ENCODE peak calls at places on chromosomes 1 and 21, in five cellular contexts. One of them, this sample, is unnamed.
A peak's percentile ranks its signal among the peaks of the same experiment; 100 is the strongest.

GRCh38 chr1:197868751-197869501 is 33.5 kb upstream of the C1orf53 start:
- DNase-seq in AG04450: peak; percentile 33
- DNase-seq in neural crest cell: no peak
- DNase-seq in fibroblast of lung: peak; percentile 55
- DNase-seq in AG09309: peak; percentile 27
- DNase-seq in this sample: peak; percentile 25

GRCh38 chr1:103942029-103942428 is 192.3 kb downstream of the AMY1C start:
- DNase-seq in AG04450: no peak
- DNase-seq in neural crest cell: no peak
- DNase-seq in fibroblast of lung: no peak
- DNase-seq in AG09309: no peak
- DNase-seq in this sample: no peak

GRCh38 chr1:61208815-61209214 is 126.5 kb downstream of the NFIA start:
- DNase-seq in AG04450: no peak
- DNase-seq in neural crest cell: no peak
- DNase-seq in fibroblast of lung: no peak
- DNase-seq in AG09309: no peak
- DNase-seq in this sample: no peak

GRCh38 chr1:121516279-121516967 is 331.6 kb downstream of the SRGAP2C start:
- DNase-seq in AG04450: no peak
- DNase-seq in neural crest cell: no peak
- DNase-seq in fibroblast of lung: no peak
- DNase-seq in AG09309: peak; percentile 4
- DNase-seq in this sample: no peak

GRCh38 chr1:19774180-19774785 is 25.4 kb downstream of the TMCO4 start:
- DNase-seq in AG04450: no peak
- DNase-seq in neural crest cell: no peak
- DNase-seq in fibroblast of lung: no peak
- DNase-seq in AG09309: no peak
- DNase-seq in this sample: no peak

GRCh38 chr1:83701396-83701795 is 297.5 kb downstream of the TTLL7 start:
- DNase-seq in AG04450: no peak
- DNase-seq in neural crest cell: no peak
- DNase-seq in fibroblast of lung: no peak
- DNase-seq in AG09309: no peak
- DNase-seq in this sample: no peak

GRCh38 chr1:210647406-210648333 is 319.0 kb downstream of the HHAT start:
- DNase-seq in AG04450: peak; percentile 15
- DNase-seq in neural crest cell: no peak
- DNase-seq in fibroblast of lung: peak; percentile 96
- DNase-seq in AG09309: peak; percentile 46
- DNase-seq in this sample: no peak

GRCh38 chr21:45524756-45525152 is 17.5 kb downstream of the SLC19A1 start:
- DNase-seq in AG04450: no peak
- DNase-seq in neural crest cell: no peak
- DNase-seq in fibroblast of lung: no peak
- DNase-seq in AG09309: no peak
- DNase-seq in this sample: no peak

GRCh38 chr21:34994646-34995631 is 54.2 kb downstream of the RUNX1 start:
- DNase-seq in AG04450: no peak
- DNase-seq in neural crest cell: no peak
- DNase-seq in fibroblast of lung: no peak
- DNase-seq in AG09309: no peak
- DNase-seq in this sample: no peak

GRCh38 chr1:88736633-88737248 is 52.7 kb downstream of the PKN2 start:
- DNase-seq in AG04450: no peak
- DNase-seq in neural crest cell: no peak
- DNase-seq in fibroblast of lung: peak; percentile 29
- DNase-seq in AG09309: peak; percentile 2
- DNase-seq in this sample: peak; percentile 4

GRCh38 chr1:10646347-10646861 is 150.0 kb downstream of the CASZ1 start:
- DNase-seq in AG04450: peak; percentile 20
- DNase-seq in neural crest cell: no peak
- DNase-seq in fibroblast of lung: peak; percentile 60
- DNase-seq in AG09309: no peak
- DNase-seq in this sample: no peak

GRCh38 chr1:14777516-14778506 is 179.3 kb downstream of the KAZN start:
- DNase-seq in AG04450: no peak
- DNase-seq in neural crest cell: no peak
- DNase-seq in fibroblast of lung: peak; percentile 14
- DNase-seq in AG09309: no peak
- DNase-seq in this sample: no peak

GRCh38 chr1:22223176-22223575 is 80.3 kb upstream of the WNT4 start:
- DNase-seq in AG04450: no peak
- DNase-seq in neural crest cell: no peak
- DNase-seq in fibroblast of lung: no peak
- DNase-seq in AG09309: no peak
- DNase-seq in this sample: no peak

GRCh38 chr1:2473198-2473597 is 2.9 kb upstream of the PLCH2 start:
- DNase-seq in AG04450: no peak
- DNase-seq in neural crest cell: no peak
- DNase-seq in fibroblast of lung: no peak
- DNase-seq in AG09309: no peak
- DNase-seq in this sample: no peak

GRCh38 chr1:167683641-167684502 is 37.9 kb upstream of the MPZL1 start:
- DNase-seq in AG04450: peak; percentile 1
- DNase-seq in neural crest cell: no peak
- DNase-seq in fibroblast of lung: peak; percentile 70
- DNase-seq in AG09309: no peak
- DNase-seq in this sample: no peak

GRCh38 chr1:93710949-93711591 is 29.4 kb upstream of the BCAR3 start:
- DNase-seq in AG04450: no peak
- DNase-seq in neural crest cell: no peak
- DNase-seq in fibroblast of lung: peak; percentile 28
- DNase-seq in AG09309: no peak
- DNase-seq in this sample: no peak

GRCh38 chr1:25030674-25031589 is 100.9 kb upstream of the RUNX3 start:
- DNase-seq in AG04450: no peak
- DNase-seq in neural crest cell: no peak
- DNase-seq in fibroblast of lung: peak; percentile 54
- DNase-seq in AG09309: no peak
- DNase-seq in this sample: no peak

GRCh38 chr1:218345673-218346390 is 696 bp downstream of the TGFB2 start:
- DNase-seq in AG04450: no peak
- DNase-seq in neural crest cell: peak; percentile 41
- DNase-seq in fibroblast of lung: peak; percentile 83
- DNase-seq in AG09309: no peak
- DNase-seq in this sample: no peak

GRCh38 chr1:204104331-204105222 is 31.7 kb downstream of the SOX13 start:
- DNase-seq in AG04450: no peak
- DNase-seq in neural crest cell: no peak
- DNase-seq in fibroblast of lung: peak; percentile 45
- DNase-seq in AG09309: no peak
- DNase-seq in this sample: no peak

GRCh38 chr1:208778417-208778816 is 534.2 kb upstream of the PLXNA2 start:
- DNase-seq in AG04450: no peak
- DNase-seq in neural crest cell: no peak
- DNase-seq in fibroblast of lung: peak; percentile 70
- DNase-seq in AG09309: no peak
- DNase-seq in this sample: no peak

GRCh38 chr21:41029573-41029972 is 138.4 kb upstream of the BACE2 start:
- DNase-seq in AG04450: no peak
- DNase-seq in neural crest cell: no peak
- DNase-seq in fibroblast of lung: no peak
- DNase-seq in AG09309: no peak
- DNase-seq in this sample: no peak

GRCh38 chr1:198725090-198725489 is 86.2 kb downstream of the PTPRC start:
- DNase-seq in AG04450: no peak
- DNase-seq in neural crest cell: no peak
- DNase-seq in fibroblast of lung: no peak
- DNase-seq in AG09309: no peak
- DNase-seq in this sample: no peak

GRCh38 chr1:202742496-202742895 is 32.2 kb upstream of the SYT2 start:
- DNase-seq in AG04450: no peak
- DNase-seq in neural crest cell: no peak
- DNase-seq in fibroblast of lung: no peak
- DNase-seq in AG09309: no peak
- DNase-seq in this sample: no peak

GRCh38 chr1:212975607-212975918 is 25.2 kb downstream of the VASH2 start:
- DNase-seq in AG04450: no peak
- DNase-seq in neural crest cell: no peak
- DNase-seq in fibroblast of lung: no peak
- DNase-seq in AG09309: peak; percentile 48
- DNase-seq in this sample: no peak

GRCh38 chr1:212062832-212063438 is 27.4 kb downstream of the DTL start:
- DNase-seq in AG04450: peak; percentile 13
- DNase-seq in neural crest cell: no peak
- DNase-seq in fibroblast of lung: peak; percentile 43
- DNase-seq in AG09309: peak; percentile 17
- DNase-seq in this sample: peak; percentile 7

GRCh38 chr1:47262787-47263413 is 30.9 kb upstream of the TAL1 start:
- DNase-seq in AG04450: no peak
- DNase-seq in neural crest cell: peak; percentile 44
- DNase-seq in fibroblast of lung: peak; percentile 29
- DNase-seq in AG09309: peak; percentile 21
- DNase-seq in this sample: peak; percentile 14
- TF ChIP-seq CTCF in AG04450: peak; percentile 75
- TF ChIP-seq CTCF in neural crest cell: peak; percentile 78
- TF ChIP-seq CTCF in fibroblast of lung: peak; percentile 63
- TF ChIP-seq CTCF in AG09309: peak; percentile 74
- TF ChIP-seq CTCF in this sample: peak; percentile 69

DNA sequence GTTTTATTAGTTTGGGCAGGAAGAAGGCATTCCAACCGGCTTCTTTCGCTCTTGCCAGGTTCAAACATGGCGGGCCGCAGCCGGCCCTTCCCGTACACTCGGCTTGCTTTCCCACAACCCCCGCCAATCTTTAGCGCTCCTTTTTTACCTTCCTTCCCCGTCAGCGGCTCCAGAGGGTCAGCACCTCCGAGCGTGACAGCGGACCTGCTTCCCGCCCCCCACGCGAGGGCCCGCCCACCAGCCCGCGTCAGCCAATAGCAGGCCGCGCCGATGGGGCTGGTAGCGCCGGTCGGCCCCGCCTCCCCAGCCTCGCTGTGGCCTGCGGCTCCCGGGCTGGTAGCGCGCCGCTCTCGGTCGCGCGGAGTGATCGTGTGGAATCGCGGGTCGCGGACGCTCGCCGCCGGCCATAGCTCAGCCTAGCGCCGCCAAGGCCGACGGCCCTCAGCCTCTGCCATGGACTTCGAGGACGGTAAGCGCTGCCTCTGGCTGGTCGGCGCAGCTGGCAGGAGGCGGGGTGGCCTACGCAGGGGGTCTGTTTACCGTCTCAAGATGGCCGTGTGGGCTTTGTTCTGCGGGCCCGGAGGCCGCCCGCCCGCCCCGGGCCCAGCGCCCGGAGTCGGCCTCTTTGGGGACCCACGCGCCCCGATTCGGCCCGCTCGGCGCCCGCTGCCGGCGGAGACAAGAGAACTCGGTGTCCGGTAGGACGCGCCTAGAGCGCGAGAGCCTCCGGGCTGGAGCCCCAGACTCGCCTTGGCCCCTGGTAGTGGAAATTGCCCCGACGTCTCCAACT is at the start of gene ZNF326:
- DNase-seq in AG04450: peak; percentile 93
- DNase-seq in neural crest cell: peak; percentile 98
- DNase-seq in fibroblast of lung: peak; percentile 96
- DNase-seq in AG09309: peak; percentile 91
- DNase-seq in this sample: peak; percentile 88
- TF ChIP-seq CTCF in AG04450: no peak
- TF ChIP-seq CTCF in neural crest cell: no peak
- TF ChIP-seq CTCF in fibroblast of lung: no peak
- TF ChIP-seq CTCF in AG09309: no peak
- TF ChIP-seq CTCF in this sample: no peak

DNA sequence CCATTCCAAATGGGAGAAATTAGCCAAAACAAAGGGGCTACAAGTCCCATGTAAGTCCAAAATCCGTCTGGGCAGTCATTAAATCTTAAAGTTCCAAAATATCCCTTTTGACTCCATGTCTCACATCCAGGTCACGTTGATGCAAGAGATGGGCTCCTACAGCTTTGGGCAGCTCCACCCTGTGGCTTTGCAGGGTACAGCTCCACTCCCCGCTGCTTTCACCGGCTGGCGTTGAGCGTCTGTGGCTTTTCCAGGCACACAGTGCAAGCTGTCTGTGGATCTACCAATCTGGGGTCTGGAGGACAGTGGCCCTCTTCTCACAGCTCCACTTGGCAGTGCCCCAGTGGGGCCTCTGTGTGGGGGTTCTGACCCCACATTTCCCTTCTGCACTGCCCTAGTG is 130.2 kb downstream of the TPR start:
- DNase-seq in AG04450: no peak
- DNase-seq in neural crest cell: no peak
- DNase-seq in fibroblast of lung: no peak
- DNase-seq in AG09309: no peak
- DNase-seq in this sample: no peak
- TF ChIP-seq CTCF in AG04450: peak; percentile 25
- TF ChIP-seq CTCF in neural crest cell: peak; percentile 33
- TF ChIP-seq CTCF in fibroblast of lung: no peak
- TF ChIP-seq CTCF in AG09309: no peak
- TF ChIP-seq CTCF in this sample: no peak

DNA sequence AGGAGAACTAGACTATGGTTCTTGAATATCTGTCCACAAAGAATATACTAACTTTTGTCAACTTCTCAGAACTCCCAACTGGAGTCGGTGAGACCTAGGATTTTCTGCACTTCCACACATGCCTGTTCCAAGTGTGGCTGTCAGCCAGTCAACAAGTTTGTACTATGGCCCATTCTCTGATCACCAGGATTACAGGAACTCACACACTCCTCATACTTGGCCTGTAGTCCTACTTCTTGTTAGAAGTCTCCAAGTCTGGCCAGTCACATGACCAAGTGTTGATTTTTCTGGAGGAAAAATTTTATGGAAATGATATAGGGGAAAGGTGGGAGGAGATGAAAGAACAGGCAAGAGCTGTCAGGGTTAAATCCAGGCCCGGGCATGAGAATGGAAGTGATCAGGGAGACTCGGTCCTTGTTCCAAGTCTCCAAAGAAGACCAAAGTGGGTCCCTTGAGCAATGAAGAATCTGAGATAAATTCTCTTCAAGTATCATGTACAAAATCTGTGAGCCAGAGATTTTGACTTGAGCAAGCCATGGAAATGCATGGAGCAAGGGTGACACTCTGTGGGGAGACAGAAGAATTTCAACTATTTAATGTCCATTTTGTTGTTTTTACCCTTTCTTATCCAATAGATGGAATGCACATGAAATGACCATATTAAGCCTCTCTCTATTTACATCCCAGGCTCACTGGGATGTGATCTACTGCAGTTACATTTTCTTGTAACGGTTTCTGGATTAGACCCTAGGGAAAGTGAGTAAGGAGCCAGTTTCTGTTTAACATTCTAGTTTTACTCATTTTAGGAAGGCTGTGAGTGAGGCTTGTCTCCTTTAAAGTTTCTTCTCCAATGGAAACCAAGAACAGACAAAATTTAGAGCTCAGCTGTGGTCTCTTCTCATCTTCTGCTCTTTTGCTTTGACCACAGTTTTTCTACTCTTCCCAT is 320.9 kb downstream of the ASTN1 start:
- DNase-seq in AG04450: peak; percentile 0
- DNase-seq in neural crest cell: peak; percentile 28
- DNase-seq in fibroblast of lung: peak; percentile 45
- DNase-seq in AG09309: peak; percentile 43
- DNase-seq in this sample: peak; percentile 22
- TF ChIP-seq CTCF in AG04450: peak; percentile 36
- TF ChIP-seq CTCF in neural crest cell: peak; percentile 72
- TF ChIP-seq CTCF in fibroblast of lung: peak; percentile 66
- TF ChIP-seq CTCF in AG09309: peak; percentile 50
- TF ChIP-seq CTCF in this sample: peak; percentile 45

GRCh38 chr1:200307755-200308066 is 102.1 kb downstream of the ZNF281 start:
- DNase-seq in AG04450: no peak
- DNase-seq in neural crest cell: no peak
- DNase-seq in fibroblast of lung: no peak
- DNase-seq in AG09309: no peak
- DNase-seq in this sample: no peak
- TF ChIP-seq CTCF in AG04450: no peak
- TF ChIP-seq CTCF in neural crest cell: peak; percentile 6
- TF ChIP-seq CTCF in fibroblast of lung: no peak
- TF ChIP-seq CTCF in AG09309: no peak
- TF ChIP-seq CTCF in this sample: no peak

This sample was measured in AG09319.